ENCODE peak calls at places on chromosomes 2 and 18, in nine cellular contexts. One of them, this sample, is unnamed.

GRCh38 chr2:141933226-141933625 is 197.6 kb downstream of the LRP1B start:
- DNase-seq in dorsolateral prefrontal cortex: no peak
- DNase-seq in tibial artery: no peak
- DNase-seq in OCI-LY7: no peak
- DNase-seq in fibroblast of mammary gland: no peak
- DNase-seq in WERI-Rb-1: no peak
- DNase-seq in cardiac muscle cell: no peak
- DNase-seq in colonic mucosa: no peak
- DNase-seq in fibroblast of pulmonary artery: no peak
- DNase-seq in this sample: no peak

GRCh38 chr2:28408764-28409599 is 16.3 kb downstream of the FOSL2 start:
- DNase-seq in dorsolateral prefrontal cortex: peak; percentile 26
- DNase-seq in tibial artery: no peak
- DNase-seq in OCI-LY7: no peak
- DNase-seq in fibroblast of mammary gland: no peak
- DNase-seq in WERI-Rb-1: no peak
- DNase-seq in cardiac muscle cell: no peak
- DNase-seq in colonic mucosa: peak; percentile 50
- DNase-seq in fibroblast of pulmonary artery: peak; percentile 74
- DNase-seq in this sample: peak; percentile 96

GRCh38 chr18:3712485-3712884 is 262.5 kb downstream of the TGIF1 start:
- DNase-seq in dorsolateral prefrontal cortex: no peak
- DNase-seq in tibial artery: no peak
- DNase-seq in OCI-LY7: no peak
- DNase-seq in fibroblast of mammary gland: no peak
- DNase-seq in WERI-Rb-1: no peak
- DNase-seq in cardiac muscle cell: no peak
- DNase-seq in colonic mucosa: no peak
- DNase-seq in fibroblast of pulmonary artery: no peak
- DNase-seq in this sample: no peak

GRCh38 chr18:5979176-5979888 is 84.0 kb upstream of the TMEM200C start:
- DNase-seq in dorsolateral prefrontal cortex: no peak
- DNase-seq in tibial artery: no peak
- DNase-seq in OCI-LY7: no peak
- DNase-seq in fibroblast of mammary gland: no peak
- DNase-seq in WERI-Rb-1: no peak
- DNase-seq in cardiac muscle cell: no peak
- DNase-seq in colonic mucosa: no peak
- DNase-seq in fibroblast of pulmonary artery: no peak
- DNase-seq in this sample: no peak

GRCh38 chr2:75565523-75566449 is 5.0 kb upstream of the EVA1A start:
- DNase-seq in dorsolateral prefrontal cortex: no peak
- DNase-seq in tibial artery: no peak
- DNase-seq in OCI-LY7: no peak
- DNase-seq in fibroblast of mammary gland: peak; percentile 69
- DNase-seq in WERI-Rb-1: no peak
- DNase-seq in cardiac muscle cell: no peak
- DNase-seq in colonic mucosa: no peak
- DNase-seq in fibroblast of pulmonary artery: no peak
- DNase-seq in this sample: no peak

GRCh38 chr18:58258707-58259342 is 214.8 kb downstream of the NEDD4L start:
- DNase-seq in dorsolateral prefrontal cortex: no peak
- DNase-seq in tibial artery: no peak
- DNase-seq in OCI-LY7: no peak
- DNase-seq in fibroblast of mammary gland: no peak
- DNase-seq in WERI-Rb-1: no peak
- DNase-seq in cardiac muscle cell: no peak
- DNase-seq in colonic mucosa: no peak
- DNase-seq in fibroblast of pulmonary artery: no peak
- DNase-seq in this sample: no peak

GRCh38 chr2:191041418-191042161 is 27.6 kb upstream of the STAT1 start:
- DNase-seq in dorsolateral prefrontal cortex: no peak
- DNase-seq in tibial artery: no peak
- DNase-seq in OCI-LY7: no peak
- DNase-seq in fibroblast of mammary gland: peak; percentile 77
- DNase-seq in WERI-Rb-1: no peak
- DNase-seq in cardiac muscle cell: no peak
- DNase-seq in colonic mucosa: peak; percentile 42
- DNase-seq in fibroblast of pulmonary artery: peak; percentile 33
- DNase-seq in this sample: peak; percentile 16

GRCh38 chr2:174778479-174778962 is 14.2 kb upstream of the CHRNA1 start:
- DNase-seq in dorsolateral prefrontal cortex: no peak
- DNase-seq in tibial artery: peak; percentile 29
- DNase-seq in OCI-LY7: no peak
- DNase-seq in fibroblast of mammary gland: peak; percentile 98
- DNase-seq in WERI-Rb-1: no peak
- DNase-seq in cardiac muscle cell: no peak
- DNase-seq in colonic mucosa: peak; percentile 22
- DNase-seq in fibroblast of pulmonary artery: peak; percentile 97
- DNase-seq in this sample: peak; percentile 99

GRCh38 chr2:106932644-106933043 is 46.7 kb upstream of the ST6GAL2 start:
- DNase-seq in dorsolateral prefrontal cortex: no peak
- DNase-seq in tibial artery: no peak
- DNase-seq in OCI-LY7: no peak
- DNase-seq in fibroblast of mammary gland: no peak
- DNase-seq in WERI-Rb-1: no peak
- DNase-seq in cardiac muscle cell: no peak
- DNase-seq in colonic mucosa: no peak
- DNase-seq in fibroblast of pulmonary artery: no peak
- DNase-seq in this sample: no peak

GRCh38 chr2:39530423-39530866 is 93.4 kb upstream of the MAP4K3 start:
- DNase-seq in dorsolateral prefrontal cortex: no peak
- DNase-seq in tibial artery: no peak
- DNase-seq in OCI-LY7: peak; percentile 13
- DNase-seq in fibroblast of mammary gland: peak; percentile 92
- DNase-seq in WERI-Rb-1: no peak
- DNase-seq in cardiac muscle cell: no peak
- DNase-seq in colonic mucosa: no peak
- DNase-seq in fibroblast of pulmonary artery: peak; percentile 79
- DNase-seq in this sample: peak; percentile 67

GRCh38 chr18:9796933-9797549 is 88.7 kb upstream of the TXNDC2 start:
- DNase-seq in dorsolateral prefrontal cortex: no peak
- DNase-seq in tibial artery: peak; percentile 37
- DNase-seq in OCI-LY7: no peak
- DNase-seq in fibroblast of mammary gland: peak; percentile 51
- DNase-seq in WERI-Rb-1: no peak
- DNase-seq in cardiac muscle cell: no peak
- DNase-seq in colonic mucosa: no peak
- DNase-seq in fibroblast of pulmonary artery: no peak
- DNase-seq in this sample: no peak

GRCh38 chr2:8307779-8308178 is 374.1 kb upstream of the ID2 start:
- DNase-seq in dorsolateral prefrontal cortex: no peak
- DNase-seq in tibial artery: no peak
- DNase-seq in OCI-LY7: no peak
- DNase-seq in fibroblast of mammary gland: no peak
- DNase-seq in WERI-Rb-1: no peak
- DNase-seq in cardiac muscle cell: no peak
- DNase-seq in colonic mucosa: peak; percentile 6
- DNase-seq in fibroblast of pulmonary artery: no peak
- DNase-seq in this sample: peak; percentile 1

GRCh38 chr2:217634871-217635270 is 367.9 kb downstream of the TNS1 start:
- DNase-seq in dorsolateral prefrontal cortex: no peak
- DNase-seq in tibial artery: no peak
- DNase-seq in OCI-LY7: no peak
- DNase-seq in fibroblast of mammary gland: no peak
- DNase-seq in WERI-Rb-1: no peak
- DNase-seq in cardiac muscle cell: no peak
- DNase-seq in colonic mucosa: no peak
- DNase-seq in fibroblast of pulmonary artery: no peak
- DNase-seq in this sample: no peak

GRCh38 chr2:29700560-29700959 is 220.8 kb downstream of the ALK start:
- DNase-seq in dorsolateral prefrontal cortex: no peak
- DNase-seq in tibial artery: no peak
- DNase-seq in OCI-LY7: no peak
- DNase-seq in fibroblast of mammary gland: peak; percentile 12
- DNase-seq in WERI-Rb-1: no peak
- DNase-seq in cardiac muscle cell: no peak
- DNase-seq in colonic mucosa: no peak
- DNase-seq in fibroblast of pulmonary artery: no peak
- DNase-seq in this sample: peak; percentile 48

GRCh38 chr18:39162013-39162412 is 1596.4 kb upstream of the CELF4 start:
- DNase-seq in dorsolateral prefrontal cortex: no peak
- DNase-seq in tibial artery: no peak
- DNase-seq in OCI-LY7: no peak
- DNase-seq in fibroblast of mammary gland: no peak
- DNase-seq in WERI-Rb-1: no peak
- DNase-seq in cardiac muscle cell: no peak
- DNase-seq in colonic mucosa: no peak
- DNase-seq in fibroblast of pulmonary artery: no peak
- DNase-seq in this sample: no peak

GRCh38 chr2:15546297-15547098 is 14.6 kb downstream of the NBAS start:
- DNase-seq in dorsolateral prefrontal cortex: no peak
- DNase-seq in tibial artery: no peak
- DNase-seq in OCI-LY7: no peak
- DNase-seq in fibroblast of mammary gland: no peak
- DNase-seq in WERI-Rb-1: no peak
- DNase-seq in cardiac muscle cell: no peak
- DNase-seq in colonic mucosa: no peak
- DNase-seq in fibroblast of pulmonary artery: no peak
- DNase-seq in this sample: no peak
- TF ChIP-seq CTCF in dorsolateral prefrontal cortex: no peak
- TF ChIP-seq CTCF in tibial artery: no peak
- TF ChIP-seq CTCF in OCI-LY7: peak; percentile 84
- TF ChIP-seq CTCF in fibroblast of mammary gland: peak; percentile 23
- TF ChIP-seq CTCF in WERI-Rb-1: peak; percentile 49
- TF ChIP-seq CTCF in cardiac muscle cell: peak; percentile 26
- TF ChIP-seq CTCF in colonic mucosa: no peak
- TF ChIP-seq CTCF in fibroblast of pulmonary artery: peak; percentile 17
- TF ChIP-seq CTCF in this sample: peak; percentile 13

GRCh38 chr2:189798312-189799029 is 14.2 kb downstream of the PMS1 start:
- DNase-seq in dorsolateral prefrontal cortex: no peak
- DNase-seq in tibial artery: no peak
- DNase-seq in OCI-LY7: peak; percentile 47
- DNase-seq in fibroblast of mammary gland: peak; percentile 67
- DNase-seq in WERI-Rb-1: no peak
- DNase-seq in cardiac muscle cell: no peak
- DNase-seq in colonic mucosa: no peak
- DNase-seq in fibroblast of pulmonary artery: peak; percentile 77
- DNase-seq in this sample: peak; percentile 72

GRCh38 chr2:189799030-189799331 is 14.7 kb downstream of the PMS1 start:
- DNase-seq in dorsolateral prefrontal cortex: no peak
- DNase-seq in tibial artery: no peak
- DNase-seq in OCI-LY7: no peak
- DNase-seq in fibroblast of mammary gland: no peak
- DNase-seq in WERI-Rb-1: no peak
- DNase-seq in cardiac muscle cell: no peak
- DNase-seq in colonic mucosa: no peak
- DNase-seq in fibroblast of pulmonary artery: no peak
- DNase-seq in this sample: no peak

GRCh38 chr2:189799531-189799930 is 15.3 kb downstream of the PMS1 start:
- DNase-seq in dorsolateral prefrontal cortex: no peak
- DNase-seq in tibial artery: no peak
- DNase-seq in OCI-LY7: no peak
- DNase-seq in fibroblast of mammary gland: peak; percentile 84
- DNase-seq in WERI-Rb-1: no peak
- DNase-seq in cardiac muscle cell: no peak
- DNase-seq in colonic mucosa: no peak
- DNase-seq in fibroblast of pulmonary artery: peak; percentile 55
- DNase-seq in this sample: peak; percentile 82

GRCh38 chr2:189803431-189803830 is 19.2 kb downstream of the PMS1 start:
- DNase-seq in dorsolateral prefrontal cortex: no peak
- DNase-seq in tibial artery: no peak
- DNase-seq in OCI-LY7: no peak
- DNase-seq in fibroblast of mammary gland: no peak
- DNase-seq in WERI-Rb-1: no peak
- DNase-seq in cardiac muscle cell: no peak
- DNase-seq in colonic mucosa: no peak
- DNase-seq in fibroblast of pulmonary artery: no peak
- DNase-seq in this sample: no peak

GRCh38 chr2:189802396-189802912 is 18.2 kb downstream of the PMS1 start:
- DNase-seq in dorsolateral prefrontal cortex: no peak
- DNase-seq in tibial artery: no peak
- DNase-seq in OCI-LY7: no peak
- DNase-seq in fibroblast of mammary gland: no peak
- DNase-seq in WERI-Rb-1: no peak
- DNase-seq in cardiac muscle cell: no peak
- DNase-seq in colonic mucosa: no peak
- DNase-seq in fibroblast of pulmonary artery: no peak
- DNase-seq in this sample: peak; percentile 9
- H3K4me3 ChIP-seq in dorsolateral prefrontal cortex: no peak overlapping the region
- H3K4me3 ChIP-seq in tibial artery: no peak overlapping the region
- H3K4me3 ChIP-seq in OCI-LY7: no peak overlapping the region
- H3K4me3 ChIP-seq in fibroblast of mammary gland: no peak overlapping the region
- H3K4me3 ChIP-seq in WERI-Rb-1: no peak overlapping the region
- H3K4me3 ChIP-seq in cardiac muscle cell: no peak overlapping the region
- H3K4me3 ChIP-seq in colonic mucosa: no peak overlapping the region
- H3K4me3 ChIP-seq in fibroblast of pulmonary artery: no peak overlapping the region
- H3K4me3 ChIP-seq in this sample: no peak overlapping the region

DNA sequence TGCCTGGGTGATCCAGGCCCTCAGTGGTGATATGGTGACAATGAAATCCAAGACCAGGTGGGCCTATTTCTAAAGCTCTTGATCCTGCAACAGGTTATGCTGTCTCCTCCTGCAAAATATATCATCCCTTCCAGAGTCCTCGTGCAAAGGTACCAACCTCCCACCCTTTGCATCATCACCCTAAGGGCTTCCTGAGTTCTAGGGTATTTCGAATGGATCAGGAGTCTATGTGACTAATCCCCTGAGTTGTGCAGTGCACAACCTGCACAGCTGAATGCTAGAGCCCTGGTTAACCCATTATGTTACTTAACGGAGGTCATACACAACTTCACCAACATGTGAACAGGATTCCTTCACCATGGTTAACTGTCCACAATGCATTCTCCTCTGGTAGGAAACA is 13.4 kb upstream of the NPAS2 start:
- DNase-seq in dorsolateral prefrontal cortex: no peak
- DNase-seq in tibial artery: no peak
- DNase-seq in OCI-LY7: no peak
- DNase-seq in fibroblast of mammary gland: no peak
- DNase-seq in WERI-Rb-1: no peak
- DNase-seq in cardiac muscle cell: no peak
- DNase-seq in colonic mucosa: no peak
- DNase-seq in fibroblast of pulmonary artery: no peak
- DNase-seq in this sample: no peak
- TF ChIP-seq CTCF in dorsolateral prefrontal cortex: no peak
- TF ChIP-seq CTCF in tibial artery: no peak
- TF ChIP-seq CTCF in OCI-LY7: no peak
- TF ChIP-seq CTCF in fibroblast of mammary gland: no peak
- TF ChIP-seq CTCF in WERI-Rb-1: no peak
- TF ChIP-seq CTCF in cardiac muscle cell: no peak
- TF ChIP-seq CTCF in colonic mucosa: no peak
- TF ChIP-seq CTCF in fibroblast of pulmonary artery: no peak
- TF ChIP-seq CTCF in this sample: no peak

DNA sequence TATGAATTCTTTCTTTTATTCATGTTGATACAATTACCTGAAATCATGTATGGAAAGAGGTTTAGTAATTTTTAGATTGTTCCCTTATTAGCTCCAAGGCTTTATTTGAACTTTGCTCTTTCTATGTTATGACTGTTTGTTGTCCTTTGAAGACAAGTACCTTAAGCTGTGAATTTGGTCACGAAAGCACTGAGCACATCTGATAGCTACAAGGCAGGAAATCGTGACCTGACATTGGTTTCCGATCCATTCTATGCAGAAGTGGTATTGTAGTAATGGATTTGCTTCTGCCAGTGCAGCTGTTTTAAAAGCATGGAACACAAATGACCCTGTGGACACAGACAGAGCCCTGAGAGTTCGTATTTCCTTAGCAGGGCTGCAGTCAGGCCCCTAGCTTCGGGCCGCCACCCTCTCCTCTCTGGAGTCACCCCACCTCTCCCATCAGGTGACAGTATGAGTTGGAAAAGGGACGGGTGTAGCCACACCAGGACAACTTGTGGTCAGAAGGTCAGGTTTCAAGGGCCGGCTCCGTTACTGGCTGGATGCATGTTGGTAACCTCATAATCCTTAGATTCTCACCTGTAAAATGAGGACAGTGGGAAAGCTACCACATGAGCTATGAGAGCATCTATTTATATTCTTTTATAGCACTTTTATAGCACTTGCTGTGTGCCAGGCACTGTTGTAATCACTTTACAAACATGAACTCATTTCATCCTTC is 70.1 kb downstream of the SPATS2L start:
- DNase-seq in dorsolateral prefrontal cortex: no peak
- DNase-seq in tibial artery: no peak
- DNase-seq in OCI-LY7: no peak
- DNase-seq in fibroblast of mammary gland: no peak
- DNase-seq in WERI-Rb-1: no peak
- DNase-seq in cardiac muscle cell: no peak
- DNase-seq in colonic mucosa: peak; percentile 82
- DNase-seq in fibroblast of pulmonary artery: no peak
- DNase-seq in this sample: no peak
- H3K4me3 ChIP-seq in dorsolateral prefrontal cortex: no peak overlapping the region
- H3K4me3 ChIP-seq in tibial artery: no peak overlapping the region
- H3K4me3 ChIP-seq in OCI-LY7: no peak overlapping the region
- H3K4me3 ChIP-seq in fibroblast of mammary gland: no peak overlapping the region
- H3K4me3 ChIP-seq in WERI-Rb-1: no peak overlapping the region
- H3K4me3 ChIP-seq in cardiac muscle cell: no peak overlapping the region
- H3K4me3 ChIP-seq in colonic mucosa: no peak overlapping the region
- H3K4me3 ChIP-seq in fibroblast of pulmonary artery: no peak overlapping the region
- H3K4me3 ChIP-seq in this sample: no peak overlapping the region